ENCODE peak calls at places on chromosomes 3 and 15, in nine cellular contexts. W is astrocyte of the hippocampus, R is H1, V is ACHN, S is Right ventricle myocardium inferior, Y is RWPE1, Q is hepatic stellate cell, K is NAMALWA, Z is AG04450. B is an unnamed sample.
A peak's percentile ranks its signal among the peaks of the same experiment; 100 is the strongest.

GRCh38 chr15:43518073-43518761 is 809 bp downstream of the MAP1A start:
- DNase-seq in W (peak; percentile 71), R (no peak), V (no peak), S (no peak), Y (no peak), Q (peak; percentile 62), K (peak; percentile 76), Z (no peak), B (peak; percentile 85)

GRCh38 chr3:122942937-122943827 is 84.4 kb downstream of the SEMA5B start:
- DNase-seq in W (peak; percentile 89), R (peak; percentile 49), V (peak; percentile 72), S (peak; percentile 82), Y (peak; percentile 64), Q (peak; percentile 80), K (peak; percentile 44), Z (peak; percentile 11), B (peak; percentile 63)

GRCh38 chr15:68106656-68107055 is 52.5 kb downstream of the PIAS1 start:
- DNase-seq in W (peak; percentile 63), R (no peak), V (peak; percentile 26), S (no peak), Y (no peak), Q (no peak), K (no peak), Z (no peak), B (no peak)

GRCh38 chr15:87522997-87523396 is 733.5 kb downstream of the NTRK3 start:
- DNase-seq in W (no peak), R (no peak), V (no peak), S (no peak), Y (no peak), Q (no peak), K (no peak), Z (no peak), B (no peak)

GRCh38 chr3:155229086-155229485 is 64.4 kb downstream of the STRIT1 start:
- DNase-seq in W (no peak), R (no peak), V (no peak), S (no peak), Y (no peak), Q (no peak), K (no peak), Z (no peak), B (no peak)

GRCh38 chr15:60424006-60424405 is 26.2 kb upstream of the ANXA2 start:
- DNase-seq in W (no peak), R (no peak), V (no peak), S (no peak), Y (no peak), Q (no peak), K (no peak), Z (no peak), B (no peak)

GRCh38 chr15:96274698-96275097 is 55.8 kb upstream of the NR2F2 start:
- DNase-seq in W (no peak), R (no peak), V (peak; percentile 62), S (no peak), Y (peak; percentile 24), Q (no peak), K (no peak), Z (no peak), B (no peak)

GRCh38 chr3:134485075-134485536 is 679 bp downstream of the ANAPC13 start:
- DNase-seq in W (peak; percentile 51), R (no peak), V (peak; percentile 39), S (no peak), Y (peak; percentile 28), Q (no peak), K (peak; percentile 65), Z (no peak), B (peak; percentile 51)

GRCh38 chr3:35932995-35933394 is 293.7 kb downstream of the ARPP21 start:
- DNase-seq in W (peak; percentile 89), R (no peak), V (peak; percentile 65), S (no peak), Y (peak; percentile 4), Q (no peak), K (no peak), Z (peak; percentile 43), B (peak; percentile 14)

GRCh38 chr3:30166535-30166934 is 439.9 kb upstream of the TGFBR2 start:
- DNase-seq in W (no peak), R (no peak), V (no peak), S (no peak), Y (no peak), Q (no peak), K (peak; percentile 1), Z (no peak), B (no peak)

GRCh38 chr15:40407343-40407990 is 1.9 kb downstream of the IVD start:
- DNase-seq in W (no peak), R (no peak), V (no peak), S (no peak), Y (no peak), Q (no peak), K (peak; percentile 59), Z (no peak), B (no peak)

GRCh38 chr3:187678869-187679268 is 8.7 kb upstream of the SST start:
- DNase-seq in W (peak; percentile 80), R (no peak), V (peak; percentile 44), S (no peak), Y (peak; percentile 43), Q (peak; percentile 37), K (peak; percentile 75), Z (peak; percentile 23), B (peak; percentile 33)

GRCh38 chr3:128231596-128231995 is 78.3 kb downstream of the EEFSEC start:
- DNase-seq in W (peak; percentile 43), R (no peak), V (no peak), S (no peak), Y (no peak), Q (no peak), K (no peak), Z (no peak), B (no peak)

GRCh38 chr3:11282250-11283125 is 10.3 kb downstream of the ATG7 start:
- DNase-seq in W (peak; percentile 35), R (no peak), V (no peak), S (no peak), Y (no peak), Q (no peak), K (no peak), Z (no peak), B (peak; percentile 51)

GRCh38 chr15:25251700-25252390 is 187.0 kb downstream of the UBE3A start:
- DNase-seq in W (no peak), R (no peak), V (no peak), S (no peak), Y (no peak), Q (no peak), K (no peak), Z (no peak), B (no peak)

GRCh38 chr3:159029306-159030026 is 227.6 kb downstream of the MFSD1 start:
- DNase-seq in W (no peak), R (no peak), V (no peak), S (no peak), Y (no peak), Q (no peak), K (no peak), Z (no peak), B (no peak)

GRCh38 chr3:153232737-153233330 is 70.8 kb downstream of the RAP2B start:
- DNase-seq in W (peak; percentile 58), R (no peak), V (no peak), S (no peak), Y (no peak), Q (peak; percentile 64), K (no peak), Z (peak; percentile 49), B (no peak)

B was measured in NCI-H69.